ENCODE peak calls at places on chromosomes 2 and 18, in five cellular contexts. One of them, this sample, is unnamed.

GRCh38 chr2:127398239-127398590 is 10.4 kb upstream of the MAP3K2 start:
- DNase-seq in endodermal cell: peak
- DNase-seq in Kasumi-1: peak
- DNase-seq in GM10248: peak
- DNase-seq in PC-9: peak
- DNase-seq in this sample: peak

GRCh38 chr2:31511376-31511775 is 69.4 kb downstream of the SRD5A2 start:
- DNase-seq in PC-9: no peak
- DNase-seq in endodermal cell: no peak
- DNase-seq in GM10248: no peak
- DNase-seq in Kasumi-1: no peak
- DNase-seq in this sample: no peak

GRCh38 chr2:74573747-74574562 is 19.4 kb downstream of the DOK1 start:
- DNase-seq in GM10248: peak
- DNase-seq in Kasumi-1: peak
- DNase-seq in PC-9: peak
- DNase-seq in endodermal cell: no peak
- DNase-seq in this sample: no peak

GRCh38 chr18:31509571-31509970 is 11.6 kb downstream of the DSG2 start:
- DNase-seq in Kasumi-1: no peak
- DNase-seq in endodermal cell: no peak
- DNase-seq in PC-9: no peak
- DNase-seq in GM10248: no peak
- DNase-seq in this sample: no peak

GRCh38 chr2:191620144-191620543 is 57.8 kb upstream of the NABP1 start:
- DNase-seq in endodermal cell: no peak
- DNase-seq in PC-9: peak
- DNase-seq in GM10248: no peak
- DNase-seq in Kasumi-1: no peak
- DNase-seq in this sample: peak

GRCh38 chr18:50190236-50190635 is 4.7 kb downstream of the MYO5B start:
- DNase-seq in endodermal cell: no peak
- DNase-seq in PC-9: peak
- DNase-seq in Kasumi-1: no peak
- DNase-seq in GM10248: no peak
- DNase-seq in this sample: peak

GRCh38 chr2:197191177-197191947 is 119.2 kb downstream of the ANKRD44 start:
- DNase-seq in endodermal cell: no peak
- DNase-seq in PC-9: peak
- DNase-seq in GM10248: peak
- DNase-seq in Kasumi-1: peak
- DNase-seq in this sample: peak

GRCh38 chr2:69177785-69178636 is 165.0 kb downstream of the ANTXR1 start:
- DNase-seq in Kasumi-1: peak
- DNase-seq in endodermal cell: peak
- DNase-seq in GM10248: no peak
- DNase-seq in PC-9: peak
- DNase-seq in this sample: peak

GRCh38 chr2:182695796-182696195 is 20.3 kb upstream of the DNAJC10 start:
- DNase-seq in PC-9: no peak
- DNase-seq in endodermal cell: no peak
- DNase-seq in GM10248: no peak
- DNase-seq in Kasumi-1: no peak
- DNase-seq in this sample: no peak

GRCh38 chr2:45759310-45759851 is 107.9 kb downstream of the PRKCE start:
- DNase-seq in endodermal cell: peak
- DNase-seq in Kasumi-1: no peak
- DNase-seq in GM10248: no peak
- DNase-seq in PC-9: no peak
- DNase-seq in this sample: no peak

GRCh38 chr2:145158051-145158586 is 638.2 kb upstream of the ZEB2 start:
- DNase-seq in endodermal cell: no peak
- DNase-seq in GM10248: no peak
- DNase-seq in Kasumi-1: no peak
- DNase-seq in PC-9: no peak
- DNase-seq in this sample: peak

GRCh38 chr18:56799756-56800155 is 148.6 kb downstream of the WDR7 start:
- DNase-seq in Kasumi-1: no peak
- DNase-seq in endodermal cell: no peak
- DNase-seq in PC-9: no peak
- DNase-seq in GM10248: no peak
- DNase-seq in this sample: no peak

GRCh38 chr2:14459927-14460326 is 172.6 kb upstream of the LRATD1 start:
- DNase-seq in GM10248: no peak
- DNase-seq in Kasumi-1: no peak
- DNase-seq in PC-9: no peak
- DNase-seq in endodermal cell: no peak
- DNase-seq in this sample: no peak

This sample was measured in mammary epithelial cell.